ENCODE peak calls at places on chromosomes 13 and 19, in eight cellular contexts. D is uterus, C is stomach, A is esophagus muscularis mucosa, V is HepG2, Y is endothelial cell of umbilical vein, K is breast epithelium, B is upper lobe of left lung. L is an unnamed sample.

GRCh38 chr19:10603873-10604459 is 16.9 kb upstream of the AP1M2 start:
- DNase-seq in C (peak), V (no peak), B (no peak), D (no peak), Y (peak), A (no peak), K (no peak), L (no peak)

GRCh38 chr19:42965204-42965603 is 28.2 kb upstream of the PSG7 start:
- DNase-seq in D (no peak), Y (no peak), A (no peak), C (no peak), B (no peak), K (no peak), V (no peak), L (no peak)

GRCh38 chr19:1754651-1755466 is 1.6 kb downstream of the ONECUT3 start:
- DNase-seq in Y (no peak), B (no peak), V (no peak), C (no peak), A (no peak), D (no peak), K (no peak), L (no peak)

GRCh38 chr13:59391696-59392095 is 772.0 kb downstream of the DIAPH3 start:
- DNase-seq in C (peak), B (no peak), Y (peak), V (peak), D (no peak), K (no peak), A (no peak), L (no peak)

GRCh38 chr19:53772943-53773342 is 51.2 kb downstream of the NLRP12 start:
- DNase-seq in C (peak), A (no peak), B (no peak), D (peak), K (peak), V (peak), Y (peak), L (no peak)

GRCh38 chr13:110154370-110155031 is 152.5 kb downstream of the COL4A1 start:
- DNase-seq in D (no peak), A (no peak), C (no peak), K (no peak), B (no peak), V (no peak), Y (no peak), L (no peak)

GRCh38 chr13:43865892-43866291 is 13.6 kb downstream of the CCDC122 start:
- DNase-seq in C (no peak), Y (no peak), V (no peak), D (no peak), K (no peak), B (no peak), A (no peak), L (no peak)

GRCh38 chr13:69956343-69956742 is 151.3 kb upstream of the ATXN8OS start:
- DNase-seq in B (no peak), Y (no peak), D (no peak), C (no peak), K (no peak), A (no peak), V (no peak), L (no peak)

GRCh38 chr19:30011051-30011578 is 69.1 kb downstream of the URI1 start:
- DNase-seq in B (no peak), V (no peak), Y (no peak), D (no peak), A (no peak), K (no peak), C (no peak), L (no peak)

GRCh38 chr13:110471156-110471832 is 90.2 kb downstream of the RAB20 start:
- DNase-seq in B (no peak), D (no peak), V (no peak), Y (no peak), K (no peak), A (no peak), C (no peak), L (no peak)

GRCh38 chr13:58619396-58620113 is 988.0 kb downstream of the PCDH17 start:
- DNase-seq in V (no peak), K (no peak), D (no peak), Y (no peak), B (no peak), C (no peak), A (no peak), L (no peak)

GRCh38 chr19:8387688-8388611 is 2.2 kb upstream of the RAB11B start:
- DNase-seq in A (no peak), Y (no peak), C (no peak), B (no peak), K (no peak), D (no peak), V (peak), L (no peak)

GRCh38 chr19:2014731-2015610 is 543 bp downstream of the BTBD2 start:
- DNase-seq in V (no peak), K (no peak), Y (no peak), B (peak), A (no peak), D (peak), C (no peak), L (no peak)

GRCh38 chr13:109844396-109844795 is 58.0 kb upstream of the IRS2 start:
- DNase-seq in Y (no peak), A (no peak), K (no peak), V (no peak), B (no peak), D (no peak), C (peak), L (no peak)

GRCh38 chr19:5065717-5066116 is 96.8 kb downstream of the KDM4B start:
- DNase-seq in A (no peak), D (no peak), B (peak), K (no peak), Y (no peak), V (no peak), C (no peak), L (no peak)

GRCh38 chr19:51970718-51971117 is 15.9 kb downstream of the ZNF350 start:
- DNase-seq in B (no peak), Y (no peak), D (no peak), V (no peak), A (no peak), K (no peak), C (no peak), L (no peak)
- H3K4me3 ChIP-seq in B (no peak), Y (no peak), D (no peak), V (no peak), A (no peak), K (no peak), C (no peak), L (no peak)

DNA sequence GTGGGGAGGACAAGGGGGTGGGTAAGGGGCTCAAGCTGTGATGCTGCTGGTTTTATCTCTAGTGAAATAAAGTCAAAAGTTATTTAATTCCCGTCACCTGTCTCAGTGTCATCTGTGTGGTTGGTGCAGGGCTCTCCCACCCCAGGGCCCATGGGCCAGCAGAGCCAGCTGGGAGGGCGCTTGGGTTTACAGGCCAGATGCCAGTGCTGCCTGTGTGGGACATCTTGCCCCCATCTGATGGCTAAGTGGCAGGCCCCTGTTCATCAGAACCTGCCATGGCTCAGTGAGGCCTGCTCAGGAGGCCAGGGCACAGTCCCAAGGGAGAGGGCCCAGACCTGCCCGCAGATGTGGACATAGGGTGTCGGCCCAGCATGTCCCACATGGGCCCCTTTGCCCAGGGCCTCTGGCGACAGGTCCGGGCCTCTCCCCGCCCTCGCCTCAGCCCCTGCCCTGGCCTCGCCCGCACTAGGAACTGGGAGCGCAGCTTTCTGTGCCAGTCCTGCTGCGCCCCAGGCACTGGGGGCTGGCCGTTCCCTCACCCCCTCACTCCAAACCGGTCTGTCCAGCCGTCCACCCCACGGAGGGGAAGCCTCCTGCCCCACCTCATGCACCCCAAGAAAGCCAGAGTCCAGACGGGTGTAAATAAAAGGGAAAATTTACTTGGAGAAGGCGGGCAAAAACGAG is 5.3 kb downstream of the ZNF296 start:
- DNase-seq in Y (no peak), B (peak), A (no peak), V (no peak), K (peak), C (peak), D (no peak), L (no peak)
- TF ChIP-seq POLR2A in Y (no peak), B (no peak), A (no peak), V (peak), K (no peak), C (no peak), D (no peak), L (no peak)

GRCh38 chr13:73254827-73255226 is 196.0 kb downstream of the KLF5 start:
- DNase-seq in V (no peak), C (no peak), K (no peak), B (no peak), Y (peak), D (no peak), A (no peak), L (no peak)
- H3K27ac ChIP-seq in V (no peak), C (no peak), K (no peak), B (no peak), Y (no peak), D (no peak), A (no peak), L (no peak)

DNA sequence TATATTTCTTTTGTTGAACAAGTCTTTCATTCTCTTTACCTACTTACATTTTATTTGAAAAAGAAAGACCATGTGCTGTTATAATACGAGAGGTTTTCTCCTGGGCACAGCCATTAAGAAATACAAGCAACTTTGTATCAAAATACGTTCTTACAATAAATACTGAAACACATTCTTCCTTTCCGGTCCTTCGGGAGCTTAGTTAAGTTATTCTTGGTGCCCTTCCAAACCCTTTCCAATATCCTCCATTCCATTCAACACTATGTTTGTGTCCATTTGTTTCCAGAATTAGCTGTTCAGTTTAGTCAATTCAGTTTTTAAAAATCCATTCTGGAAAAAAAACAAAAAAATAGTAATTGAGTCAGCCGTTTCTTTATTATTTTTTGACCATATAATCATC is 746.7 kb upstream of the SLC10A2 start:
- DNase-seq in D (no peak), K (no peak), V (no peak), Y (peak), B (no peak), A (no peak), C (no peak), L (no peak)
- H3K4me3 ChIP-seq in D (no peak), K (no peak), V (no peak), Y (no peak), B (no peak), A (no peak), C (no peak), L (no peak)